ENCODE peak calls at places on chromosomes 12 and 14, in six cellular contexts. V, K, P, W, X and B are unnamed samples.

GRCh38 chr14:58060077-58060476 is 91.9 kb downstream of the ARMH4 start:
- DNase-seq in V (no peak), K (no peak), P (no peak), W (no peak), X (no peak), B (no peak)

GRCh38 chr14:29724991-29725390 is 202.7 kb downstream of the PRKD1 start:
- DNase-seq in V (no peak), K (peak; percentile 53), P (no peak), W (peak; percentile 74), X (no peak), B (no peak)

GRCh38 chr14:35878272-35879140 is 52.4 kb downstream of the BRMS1L start:
- DNase-seq in V (no peak), K (peak; percentile 94), P (no peak), W (no peak), X (peak; percentile 30), B (no peak)

GRCh38 chr12:29072631-29073030 is 76.4 kb upstream of the FAR2 start:
- DNase-seq in V (no peak), K (no peak), P (no peak), W (peak; percentile 28), X (no peak), B (no peak)

GRCh38 chr12:108630481-108631207 is 3.0 kb downstream of the SELPLG start:
- DNase-seq in V (no peak), K (peak; percentile 79), P (peak; percentile 19), W (no peak), X (no peak), B (no peak)

GRCh38 chr14:93105362-93105761 is 10.4 kb downstream of the ITPK1 start:
- DNase-seq in V (peak; percentile 85), K (peak; percentile 51), P (no peak), W (no peak), X (peak; percentile 67), B (no peak)

GRCh38 chr14:75252254-75252837 is 26.3 kb upstream of the FOS start:
- DNase-seq in V (no peak), K (no peak), P (no peak), W (no peak), X (no peak), B (no peak)

GRCh38 chr14:32075636-32076277 is 1.3 kb upstream of the ARHGAP5 start:
- DNase-seq in V (peak; percentile 67), K (peak; percentile 50), P (peak; percentile 75), W (peak; percentile 30), X (no peak), B (peak; percentile 14)

GRCh38 chr12:85007836-85008235 is 28.2 kb downstream of the TSPAN19 start:
- DNase-seq in V (no peak), K (no peak), P (no peak), W (no peak), X (no peak), B (no peak)

GRCh38 chr14:64217318-64217717 is 76.9 kb downstream of the ESR2 start:
- DNase-seq in V (no peak), K (no peak), P (no peak), W (no peak), X (no peak), B (no peak)

GRCh38 chr12:106141452-106141851 is 2.7 kb upstream of the NUAK1 start:
- DNase-seq in V (no peak), K (no peak), P (no peak), W (no peak), X (no peak), B (no peak)

DNA sequence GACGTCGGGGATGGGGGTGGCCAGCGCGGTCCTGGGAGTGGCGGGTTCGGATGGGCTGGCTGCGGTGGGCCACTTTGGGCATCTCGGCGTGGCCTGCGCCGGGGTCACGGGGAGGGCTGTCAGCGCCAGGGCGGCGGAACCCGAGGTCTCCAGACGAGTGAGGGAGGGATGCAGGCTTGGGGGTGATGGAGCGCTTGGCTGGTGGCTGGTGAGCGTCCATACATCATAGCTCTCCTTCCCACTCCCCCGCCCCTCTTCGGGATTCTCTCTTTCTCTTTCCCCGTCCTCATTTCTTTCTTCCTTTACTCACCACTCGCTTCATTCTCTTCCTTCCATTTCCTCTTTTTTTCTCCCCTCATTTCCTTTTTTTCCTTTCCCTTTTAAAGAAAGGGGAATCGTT is 260.1 kb upstream of the E2F7 start:
- DNase-seq in V (no peak), K (no peak), P (peak; percentile 55), W (peak; percentile 75), X (peak; percentile 20), B (peak; percentile 77)
- H3K4me3 ChIP-seq in V (peak overlapping the region; percentile 61), K (peak overlapping the region; percentile 92), P (peak overlapping the region; percentile 66), W (peak overlapping the region; percentile 83), X (peak overlapping the region; percentile 85), B (peak overlapping the region; percentile 55)

GRCh38 chr14:21220874-21221477 is 48.3 kb downstream of the HNRNPC start:
- DNase-seq in V (no peak), K (peak; percentile 52), P (no peak), W (no peak), X (no peak), B (no peak)
- H3K36me3 ChIP-seq in V (peaks cover 86% of the 10 kb centered on the region), K (peaks cover 96% of the 10 kb centered on the region), P (no peaks in the 10 kb centered on the region), W (peaks cover 77% of the 10 kb centered on the region), X (peaks cover 10% of the 10 kb centered on the region), B (peaks cover 25% of the 10 kb centered on the region)

GRCh38 chr14:50822501-50823042 is 8.4 kb downstream of the NIN start:
- DNase-seq in V (no peak), K (peak; percentile 19), P (no peak), W (no peak), X (no peak), B (no peak)
- H3K27me3 ChIP-seq in V (no peaks in the 10 kb centered on the region), K (no peaks in the 10 kb centered on the region), P (no peaks in the 10 kb centered on the region), W (peaks cover 79% of the 10 kb centered on the region), X (no peaks in the 10 kb centered on the region), B (peaks cover 51% of the 10 kb centered on the region)

DNA sequence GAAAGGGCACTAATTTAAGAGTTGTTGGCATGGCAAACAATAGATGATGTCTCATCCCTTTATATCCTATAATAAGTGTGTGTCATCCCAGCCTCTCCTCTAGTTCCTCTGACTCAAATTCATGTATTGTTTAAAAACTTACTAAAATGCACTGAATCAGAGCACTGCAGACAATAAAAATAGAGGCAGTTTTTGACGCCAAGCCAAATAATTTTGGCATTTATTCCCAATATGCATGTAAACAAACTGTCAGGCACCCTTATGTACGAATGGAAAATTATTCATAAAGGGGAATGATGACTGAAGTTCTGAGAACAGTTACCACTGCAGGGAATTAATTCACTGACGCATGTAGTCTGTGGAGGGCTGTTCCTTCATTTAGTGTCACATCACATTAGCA is 57.9 kb upstream of the TMX1 start:
- DNase-seq in V (no peak), K (no peak), P (no peak), W (no peak), X (no peak), B (no peak)
- H3K4me3 ChIP-seq in V (no peak overlapping the region), K (no peak overlapping the region), P (no peak overlapping the region), W (no peak overlapping the region), X (no peak overlapping the region), B (no peak overlapping the region)